ENCODE peak calls at places on chromosome 12, in eight cellular contexts. G is AG08396, N is amygdala, P is activated B cell treated with CpG ODN at 0.5 μM for 24 hours, U is left cardiac atrium, S is nucleus accumbens, H is Peyer's patch, M is MG63. J is an unnamed sample.

GRCh38 chr12:25266522-25266921 is 15.8 kb upstream of the KRAS start:
- DNase-seq in U (no peak), S (no peak), N (no peak), M (no peak), H (no peak), G (no peak), P (no peak), J (no peak)

GRCh38 chr12:13362260-13362841 is 165.8 kb downstream of the EMP1 start:
- DNase-seq in N (peak; percentile 33), S (peak; percentile 6), M (peak; percentile 45), P (peak; percentile 33), U (peak; percentile 53), H (peak; percentile 86), G (peak; percentile 66), J (peak; percentile 82)

GRCh38 chr12:106062693-106063092 is 76.1 kb downstream of the NUAK1 start:
- DNase-seq in M (no peak), U (no peak), S (no peak), H (no peak), N (no peak), P (no peak), G (no peak), J (no peak)

GRCh38 chr12:84070311-84070710 is 842.3 kb downstream of the SLC6A15 start:
- DNase-seq in G (peak; percentile 61), P (no peak), S (no peak), U (no peak), N (no peak), H (no peak), M (no peak), J (peak; percentile 9)

GRCh38 chr12:78035913-78036658 is 205.4 kb downstream of the NAV3 start:
- DNase-seq in U (no peak), G (peak; percentile 23), H (no peak), S (no peak), M (no peak), N (peak; percentile 17), P (no peak), J (no peak)

GRCh38 chr12:7834701-7835100 is 38.0 kb downstream of the SLC2A14 start:
- DNase-seq in U (no peak), S (no peak), G (peak; percentile 16), P (no peak), M (no peak), N (no peak), H (no peak), J (no peak)

GRCh38 chr12:496736-497135 is 37.0 kb downstream of the B4GALNT3 start:
- DNase-seq in U (no peak), M (no peak), H (no peak), P (no peak), G (no peak), S (no peak), N (no peak), J (no peak)

GRCh38 chr12:105955976-105956375 is 182.8 kb downstream of the NUAK1 start:
- DNase-seq in U (no peak), M (no peak), N (no peak), H (no peak), S (no peak), G (no peak), P (no peak), J (no peak)

GRCh38 chr12:1252758-1253157 is 261.7 kb downstream of the ERC1 start:
- DNase-seq in H (no peak), U (no peak), G (no peak), P (no peak), S (no peak), M (no peak), N (no peak), J (no peak)

GRCh38 chr12:14774944-14775651 is 28.2 kb downstream of the WBP11 start:
- DNase-seq in M (peak; percentile 35), S (no peak), G (peak; percentile 32), H (peak; percentile 68), P (peak; percentile 34), U (peak; percentile 58), N (no peak), J (peak; percentile 59)

GRCh38 chr12:8590842-8591545 is 21.7 kb downstream of the AICDA start:
- DNase-seq in G (no peak), H (no peak), M (no peak), N (no peak), S (no peak), U (no peak), P (no peak), J (no peak)

GRCh38 chr12:52980096-52980694 is 26.1 kb upstream of the EIF4B start:
- DNase-seq in H (no peak), G (no peak), M (no peak), N (no peak), P (no peak), S (no peak), U (no peak), J (no peak)

GRCh38 chr12:40622246-40622838 is 69.9 kb upstream of the CNTN1 start:
- DNase-seq in M (peak; percentile 20), G (peak; percentile 14), H (peak; percentile 72), S (peak; percentile 23), N (peak; percentile 8), U (peak; percentile 49), P (no peak), J (peak; percentile 41)

GRCh38 chr12:47819902-47820630 is at the start of gene HDAC7:
- DNase-seq in N (peak; percentile 64), U (peak; percentile 92), H (peak; percentile 92), S (peak; percentile 51), M (peak; percentile 94), P (peak; percentile 57), G (peak; percentile 90), J (peak; percentile 85)

GRCh38 chr12:75571204-75571603 is 59.8 kb upstream of the KRR1 start:
- DNase-seq in S (no peak), N (no peak), H (no peak), G (no peak), U (no peak), P (no peak), M (no peak), J (no peak)

GRCh38 chr12:116635487-116635886 is 76.3 kb downstream of the MAP1LC3B2 start:
- DNase-seq in G (no peak), U (no peak), P (no peak), S (no peak), M (no peak), H (no peak), N (no peak), J (peak; percentile 16)

GRCh38 chr12:80216890-80217559 is 117.7 kb downstream of the OTOGL start:
- DNase-seq in N (no peak), P (no peak), H (no peak), S (no peak), G (no peak), U (peak; percentile 28), M (no peak), J (no peak)

GRCh38 chr12:49903700-49904423 is at the start of gene FAIM2:
- DNase-seq in G (peak; percentile 85), S (peak; percentile 84), H (peak; percentile 56), P (no peak), M (peak; percentile 18), U (peak; percentile 64), N (peak; percentile 82), J (peak; percentile 24)

J was measured in transverse colon.